ENCODE peak calls at places on chromosomes 6 and 20, in seven cellular contexts. G is colonic mucosa; Q is tibial artery; W is Karpas-422; V is IMR-90; F is effector memory CD4-positive, alpha-beta T cell; K is tibial nerve. X is an unnamed sample.

GRCh38 chr6:31128093-31128676 is 7.9 kb upstream of the CDSN start:
- DNase-seq in G (peak; percentile 82), Q (peak; percentile 45), W (peak; percentile 84), V (peak; percentile 24), F (peak; percentile 30), K (peak; percentile 34), X (peak; percentile 72)

GRCh38 chr6:146598785-146599405 is at the start of gene ADGB:
- DNase-seq in G (peak; percentile 83), Q (peak; percentile 37), W (no peak), V (peak; percentile 35), F (no peak), K (no peak), X (peak; percentile 62)

GRCh38 chr20:961768-962167 is 40.3 kb downstream of the RSPO4 start:
- DNase-seq in G (no peak), Q (no peak), W (no peak), V (no peak), F (no peak), K (no peak), X (no peak)

GRCh38 chr20:58889334-58890072 is 37.0 kb downstream of the GNAS start:
- DNase-seq in G (no peak), Q (no peak), W (no peak), V (no peak), F (no peak), K (no peak), X (no peak)

GRCh38 chr20:10501377-10501776 is 66.3 kb downstream of the SLX4IP start:
- DNase-seq in G (no peak), Q (no peak), W (no peak), V (no peak), F (no peak), K (no peak), X (no peak)

GRCh38 chr6:53894086-53894485 is 99.3 kb downstream of the LRRC1 start:
- DNase-seq in G (no peak), Q (no peak), W (no peak), V (peak; percentile 61), F (no peak), K (no peak), X (no peak)

GRCh38 chr6:144294016-144294415 is 8.9 kb downstream of the UTRN start:
- DNase-seq in G (no peak), Q (no peak), W (no peak), V (peak; percentile 90), F (no peak), K (no peak), X (no peak)

GRCh38 chr20:37867289-37868195 is 35.4 kb upstream of the VSTM2L start:
- DNase-seq in G (no peak), Q (no peak), W (no peak), V (no peak), F (no peak), K (no peak), X (no peak)

GRCh38 chr20:63911171-63911570 is 16.2 kb downstream of the DNAJC5 start:
- DNase-seq in G (peak; percentile 83), Q (no peak), W (no peak), V (peak; percentile 50), F (no peak), K (no peak), X (peak; percentile 89)

GRCh38 chr6:87832025-87832825 is 130.2 kb upstream of the AKIRIN2 start:
- DNase-seq in G (no peak), Q (no peak), W (peak; percentile 78), V (peak; percentile 30), F (no peak), K (no peak), X (no peak)

GRCh38 chr20:10466325-10466724 is 31.2 kb downstream of the SLX4IP start:
- DNase-seq in G (no peak), Q (no peak), W (no peak), V (peak; percentile 16), F (no peak), K (no peak), X (no peak)

GRCh38 chr6:169087436-169088046 is 166.1 kb downstream of the THBS2 start:
- DNase-seq in G (no peak), Q (no peak), W (no peak), V (peak; percentile 47), F (no peak), K (no peak), X (no peak)

GRCh38 chr6:27188885-27189418 is 58.5 kb upstream of the PRSS16 start:
- DNase-seq in G (peak; percentile 76), Q (peak; percentile 48), W (peak; percentile 92), V (peak; percentile 83), F (peak; percentile 18), K (no peak), X (no peak)

GRCh38 chr6:99119109-99120031 is 171.6 kb upstream of the FBXL4 start:
- DNase-seq in G (peak; percentile 33), Q (no peak), W (peak; percentile 77), V (peak; percentile 39), F (no peak), K (no peak), X (peak; percentile 60)

GRCh38 chr6:19524787-19525186 is 312.4 kb upstream of the ID4 start:
- DNase-seq in G (no peak), Q (no peak), W (no peak), V (no peak), F (no peak), K (no peak), X (no peak)

GRCh38 chr20:38167851-38168760 is 3.0 kb upstream of the TGM2 start:
- DNase-seq in G (no peak), Q (peak; percentile 86), W (no peak), V (peak; percentile 96), F (no peak), K (no peak), X (peak; percentile 70)

GRCh38 chr6:92967352-92967751 is 452.0 kb downstream of the EPHA7 start:
- DNase-seq in G (no peak), Q (no peak), W (no peak), V (no peak), F (no peak), K (no peak), X (no peak)

GRCh38 chr6:169701218-169701952 is 444 bp downstream of the WDR27 start:
- DNase-seq in G (peak; percentile 39), Q (no peak), W (peak; percentile 78), V (no peak), F (no peak), K (no peak), X (no peak)

GRCh38 chr6:44179072-44179536 is 20.5 kb downstream of the CAPN11 start:
- DNase-seq in G (no peak), Q (no peak), W (no peak), V (no peak), F (no peak), K (no peak), X (no peak)

GRCh38 chr6:128425855-128426254 is 94.5 kb downstream of the PTPRK start:
- DNase-seq in G (no peak), Q (no peak), W (no peak), V (no peak), F (no peak), K (no peak), X (no peak)

GRCh38 chr20:5608448-5609161 is 141.6 kb upstream of the SHLD1 start:
- DNase-seq in G (no peak), Q (no peak), W (no peak), V (peak; percentile 62), F (no peak), K (no peak), X (no peak)
- H3K4me1 ChIP-seq in G (peaks cover 12% of the 10 kb centered on the region), Q (no peaks in the 10 kb centered on the region), W (peaks cover 52% of the 10 kb centered on the region), V (peaks cover 5% of the 10 kb centered on the region), F (peaks cover 8% of the 10 kb centered on the region), K (peaks cover 41% of the 10 kb centered on the region), X (peaks cover 6% of the 10 kb centered on the region)

DNA sequence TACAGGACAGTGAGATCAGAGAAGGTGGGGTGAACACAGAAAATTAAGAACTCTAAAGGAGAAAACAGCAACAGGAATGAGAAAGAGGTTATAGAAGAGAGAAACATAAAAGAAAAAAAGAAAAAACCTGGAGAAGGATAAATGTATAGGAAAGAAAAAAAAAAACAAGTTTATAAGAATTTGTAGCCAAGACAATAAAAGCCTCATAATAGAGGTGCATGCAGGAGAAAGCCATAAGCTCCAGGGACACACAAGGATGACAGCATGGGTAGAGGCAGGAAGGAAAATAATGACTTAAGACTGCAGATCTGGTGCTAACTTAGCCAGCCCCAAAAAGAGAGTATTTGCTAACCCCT is 64.2 kb upstream of the PIM1 start:
- DNase-seq in G (no peak), Q (no peak), W (no peak), V (no peak), F (no peak), K (no peak), X (no peak)
- H3K27ac ChIP-seq in G (no peak overlapping the region), Q (no peak overlapping the region), W (no peak overlapping the region), V (no peak overlapping the region), F (no peak overlapping the region), K (no peak overlapping the region), X (no peak overlapping the region)

GRCh38 chr6:36679043-36679821 is 718 bp downstream of the CDKN1A start:
- DNase-seq in G (peak; percentile 68), Q (peak; percentile 85), W (no peak), V (peak; percentile 63), F (peak; percentile 32), K (peak; percentile 66), X (peak; percentile 78)

GRCh38 chr6:36676142-36677058 is 2.1 kb upstream of the CDKN1A start:
- DNase-seq in G (no peak), Q (no peak), W (no peak), V (peak; percentile 66), F (no peak), K (no peak), X (no peak)

GRCh38 chr6:36677753-36678487 is 594 bp upstream of the CDKN1A start:
- DNase-seq in G (peak; percentile 52), Q (no peak), W (no peak), V (no peak), F (no peak), K (no peak), X (no peak)

GRCh38 chr6:36677059-36677749 is 1.3 kb upstream of the CDKN1A start:
- DNase-seq in G (no peak), Q (no peak), W (no peak), V (no peak), F (no peak), K (no peak), X (no peak)

DNA sequence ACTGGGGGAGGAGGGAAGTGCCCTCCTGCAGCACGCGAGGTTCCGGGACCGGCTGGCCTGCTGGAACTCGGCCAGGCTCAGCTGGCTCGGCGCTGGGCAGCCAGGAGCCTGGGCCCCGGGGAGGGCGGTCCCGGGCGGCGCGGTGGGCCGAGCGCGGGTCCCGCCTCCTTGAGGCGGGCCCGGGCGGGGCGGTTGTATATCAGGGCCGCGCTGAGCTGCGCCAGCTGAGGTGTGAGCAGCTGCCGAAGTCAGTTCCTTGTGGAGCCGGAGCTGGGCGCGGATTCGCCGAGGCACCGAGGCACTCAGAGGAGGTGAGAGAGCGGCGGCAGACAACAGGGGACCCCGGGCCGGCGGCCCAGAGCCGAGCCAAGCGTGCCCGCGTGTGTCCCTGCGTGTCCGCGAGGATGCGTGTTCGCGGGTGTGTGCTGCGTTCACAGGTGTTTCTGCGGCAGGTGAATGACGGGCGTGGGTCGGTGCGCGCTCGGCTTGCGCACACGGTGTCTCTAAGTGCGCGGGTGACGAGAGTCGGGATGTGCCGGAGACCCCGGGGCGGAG is at the start of gene CDKN1A:
- DNase-seq in G (peak; percentile 96), Q (peak; percentile 93), W (peak; percentile 89), V (peak; percentile 93), F (peak; percentile 74), K (peak; percentile 87), X (peak; percentile 97)
- H3K4me1 ChIP-seq in G (peaks cover 20% of the 10 kb centered on the region), Q (peaks cover 36% of the 10 kb centered on the region), W (peaks cover 30% of the 10 kb centered on the region), V (peaks cover 22% of the 10 kb centered on the region), F (peaks cover 41% of the 10 kb centered on the region), K (peaks cover 38% of the 10 kb centered on the region), X (peaks cover 17% of the 10 kb centered on the region)

DNA sequence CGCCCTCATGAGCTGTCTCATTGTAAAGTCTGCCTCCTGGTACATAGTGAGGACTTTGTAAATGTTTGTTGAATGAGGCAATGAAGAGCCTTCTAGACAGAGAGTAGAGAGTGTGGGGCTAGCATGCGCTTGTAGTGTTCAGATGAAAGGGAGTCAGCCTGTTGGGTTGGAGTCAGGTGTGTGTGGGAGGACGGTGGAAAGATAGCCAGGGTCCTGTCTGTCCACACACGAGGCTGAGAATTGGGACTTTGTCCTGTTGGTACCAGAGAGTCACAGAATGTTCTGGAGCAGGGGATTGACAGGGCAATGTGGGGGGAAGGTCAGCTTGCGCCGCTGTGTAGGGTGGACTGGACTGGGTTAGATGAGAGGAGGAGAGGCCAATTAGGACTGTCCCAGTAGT is 58.6 kb downstream of the RIOK1 start:
- DNase-seq in G (no peak), Q (no peak), W (no peak), V (no peak), F (no peak), K (no peak), X (no peak)
- H3K27ac ChIP-seq in G (no peak overlapping the region), Q (no peak overlapping the region), W (no peak overlapping the region), V (no peak overlapping the region), F (no peak overlapping the region), K (no peak overlapping the region), X (no peak overlapping the region)

X was measured in Peyer's patch.